ENCODE peak calls at places on chromosomes 7 and 10, in seven cellular contexts. W is activated CD4-positive, alpha-beta T cell treated with anti-CD3 and anti-CD28 coated beads, Interleukin-2, amount 50 U/mL, for 48 hours; Y is T-cell; I is activated T-cell treated with anti-CD3 and anti-CD28 coated beads for 4 hours; C is foreskin fibroblast; H is stimulated activated CD4-positive, alpha-beta T cell treated with anti-CD3 and anti-CD28 coated beads, Interleukin-2, amount 100 ng/mL, for 48 hours; O is fibroblast of the conjunctiva. E is an unnamed sample.

GRCh38 chr10:117264776-117265175 is 23.9 kb downstream of the SLC18A2 start:
- DNase-seq in I (no peak), O (no peak), W (no peak), C (no peak), H (no peak), Y (no peak), E (no peak)

GRCh38 chr7:4960363-4960762 is 1.4 kb upstream of the MMD2 start:
- DNase-seq in O (no peak), C (no peak), Y (no peak), H (no peak), W (no peak), I (no peak), E (no peak)

GRCh38 chr7:54678763-54679396 is 80.1 kb downstream of the SEC61G start:
- DNase-seq in H (no peak), O (no peak), Y (no peak), C (peak), W (no peak), I (no peak), E (no peak)

GRCh38 chr7:77425151-77426051 is 9.3 kb upstream of the GSAP start:
- DNase-seq in H (no peak), Y (no peak), I (no peak), O (no peak), W (no peak), C (peak), E (no peak)

GRCh38 chr7:120272261-120272895 is 597 bp upstream of the KCND2 start:
- DNase-seq in H (no peak), W (no peak), O (peak), I (no peak), Y (no peak), C (peak), E (no peak)

GRCh38 chr10:106864031-106864430 is 300.5 kb downstream of the SORCS1 start:
- DNase-seq in I (no peak), C (no peak), H (no peak), W (no peak), O (no peak), Y (no peak), E (no peak)

GRCh38 chr7:129780257-129781127 is 169.0 kb downstream of the NRF1 start:
- DNase-seq in I (peak), H (peak), O (no peak), W (peak), Y (peak), C (no peak), E (no peak)

GRCh38 chr10:30631188-30631587 is 1.6 kb upstream of the LYZL2 start:
- DNase-seq in H (no peak), C (no peak), Y (no peak), W (no peak), I (no peak), O (no peak), E (no peak)

E was measured in stimulated activated naive B cell treated with anti-CD40 and anti-IgM and Interleukin-4, amounts not matched to agents 10 μg/mL and 1 μg/mL and 100 μg/mL, for 72 hours.